ENCODE peak calls at places on chromosome 13, in five cellular contexts. V, R, E, O and M are unnamed samples.

GRCh38 chr13:102073251-102073650 is 328.6 kb downstream of the FGF14 start:
- DNase-seq in V (no peak), O (no peak), E (no peak), R (no peak), M (no peak)

GRCh38 chr13:43110658-43111057 is 87.3 kb downstream of the DNAJC15 start:
- DNase-seq in V (no peak), E (no peak), R (no peak), O (no peak), M (no peak)

GRCh38 chr13:94308808-94309207 is 170.7 kb downstream of the DCT start:
- DNase-seq in E (no peak), O (no peak), R (no peak), V (no peak), M (no peak)

GRCh38 chr13:42747399-42747873 is 33.9 kb upstream of the FAM216B start:
- DNase-seq in E (no peak), R (no peak), V (no peak), O (no peak), M (no peak)

GRCh38 chr13:28493740-28494536 is 990 bp downstream of the FLT1 start:
- DNase-seq in V (no peak), R (no peak), E (peak; percentile 59), O (no peak), M (no peak)

GRCh38 chr13:111202745-111203144 is 87.6 kb downstream of the ARHGEF7 start:
- DNase-seq in E (peak; percentile 59), R (no peak), V (no peak), O (no peak), M (peak; percentile 90)

GRCh38 chr13:50708461-50708860 is 135.0 kb downstream of the DLEU7 start:
- DNase-seq in V (no peak), R (no peak), E (no peak), O (no peak), M (no peak)

GRCh38 chr13:61156753-61157152 is 258.9 kb downstream of the PCDH20 start:
- DNase-seq in R (no peak), E (no peak), V (no peak), O (no peak), M (no peak)

GRCh38 chr13:112897956-112898785 is 70.8 kb upstream of the MCF2L start:
- DNase-seq in O (no peak), V (peak; percentile 46), E (no peak), R (no peak), M (no peak)

GRCh38 chr13:104750377-104750776 is 1684.2 kb upstream of the SLC10A2 start:
- DNase-seq in O (no peak), E (no peak), V (no peak), R (no peak), M (no peak)

GRCh38 chr13:41900918-41901317 is 60.0 kb downstream of the VWA8 start:
- DNase-seq in O (no peak), V (no peak), R (no peak), E (no peak), M (no peak)

GRCh38 chr13:99436686-99437416 is 64.4 kb upstream of the TM9SF2 start:
- DNase-seq in E (peak; percentile 92), R (peak; percentile 90), V (peak; percentile 85), O (peak; percentile 48), M (peak; percentile 80)

GRCh38 chr13:66899955-66900354 is 330.2 kb downstream of the PCDH9 start:
- DNase-seq in O (no peak), V (no peak), E (no peak), R (no peak), M (no peak)

GRCh38 chr13:29929062-29929847 is 78.8 kb upstream of the UBL3 start:
- DNase-seq in O (no peak), E (no peak), V (no peak), R (no peak), M (no peak)

GRCh38 chr13:101726681-101727080 is 274.2 kb downstream of the ITGBL1 start:
- DNase-seq in O (no peak), V (no peak), R (no peak), E (no peak), M (no peak)

GRCh38 chr13:110957181-110957884 is 42.5 kb upstream of the ANKRD10 start:
- DNase-seq in V (no peak), E (peak; percentile 63), R (no peak), O (no peak), M (no peak)

GRCh38 chr13:111945086-111945485 is 121.9 kb upstream of the SOX1 start:
- DNase-seq in O (no peak), E (no peak), R (no peak), V (no peak), M (no peak)

GRCh38 chr13:112603641-112604220 is 15.8 kb upstream of the TUBGCP3 start:
- DNase-seq in V (no peak), R (no peak), E (no peak), O (no peak), M (no peak)

GRCh38 chr13:61350351-61350750 is 65.3 kb downstream of the PCDH20 start:
- DNase-seq in R (no peak), E (no peak), V (no peak), O (no peak), M (no peak)

GRCh38 chr13:46010148-46010547 is 42.4 kb downstream of the ZC3H13 start:
- DNase-seq in V (no peak), O (no peak), E (peak; percentile 49), R (no peak), M (peak; percentile 32)

GRCh38 chr13:112443191-112444000 is 67.2 kb downstream of the SPACA7 start:
- DNase-seq in R (no peak), V (no peak), O (no peak), E (peak; percentile 69), M (no peak)

GRCh38 chr13:83839158-83839557 is 43.1 kb downstream of the SLITRK1 start:
- DNase-seq in R (no peak), E (peak; percentile 36), V (no peak), O (no peak), M (no peak)

GRCh38 chr13:28820099-28821051 is at the start of gene MTUS2:
- DNase-seq in E (peak; percentile 85), O (no peak), R (no peak), V (no peak), M (no peak)

GRCh38 chr13:70812481-70812880 is 704.2 kb upstream of the KLHL1 start:
- DNase-seq in E (no peak), V (no peak), O (no peak), R (no peak), M (no peak)

GRCh38 chr13:69198706-69199105 is 908.9 kb upstream of the ATXN8OS start:
- DNase-seq in O (no peak), R (no peak), E (no peak), V (no peak), M (no peak)

GRCh38 chr13:63305641-63306133 is 1890.0 kb upstream of the PCDH20 start:
- DNase-seq in R (no peak), V (no peak), E (no peak), O (no peak), M (no peak)

GRCh38 chr13:97629601-97630272 is 195.8 kb downstream of the RAP2A start:
- DNase-seq in R (no peak), E (no peak), O (no peak), V (no peak), M (no peak)
- TF ChIP-seq POLR2AphosphoS5 in R (no peak), E (no peak), O (no peak), V (no peak), M (no peak)

GRCh38 chr13:79673993-79674377 is 193.0 kb downstream of the NDFIP2 start:
- DNase-seq in O (no peak), E (no peak), R (no peak), V (no peak), M (no peak)
- TF ChIP-seq POLR2AphosphoS5 in O (no peak), E (no peak), R (no peak), V (no peak), M (no peak)

DNA sequence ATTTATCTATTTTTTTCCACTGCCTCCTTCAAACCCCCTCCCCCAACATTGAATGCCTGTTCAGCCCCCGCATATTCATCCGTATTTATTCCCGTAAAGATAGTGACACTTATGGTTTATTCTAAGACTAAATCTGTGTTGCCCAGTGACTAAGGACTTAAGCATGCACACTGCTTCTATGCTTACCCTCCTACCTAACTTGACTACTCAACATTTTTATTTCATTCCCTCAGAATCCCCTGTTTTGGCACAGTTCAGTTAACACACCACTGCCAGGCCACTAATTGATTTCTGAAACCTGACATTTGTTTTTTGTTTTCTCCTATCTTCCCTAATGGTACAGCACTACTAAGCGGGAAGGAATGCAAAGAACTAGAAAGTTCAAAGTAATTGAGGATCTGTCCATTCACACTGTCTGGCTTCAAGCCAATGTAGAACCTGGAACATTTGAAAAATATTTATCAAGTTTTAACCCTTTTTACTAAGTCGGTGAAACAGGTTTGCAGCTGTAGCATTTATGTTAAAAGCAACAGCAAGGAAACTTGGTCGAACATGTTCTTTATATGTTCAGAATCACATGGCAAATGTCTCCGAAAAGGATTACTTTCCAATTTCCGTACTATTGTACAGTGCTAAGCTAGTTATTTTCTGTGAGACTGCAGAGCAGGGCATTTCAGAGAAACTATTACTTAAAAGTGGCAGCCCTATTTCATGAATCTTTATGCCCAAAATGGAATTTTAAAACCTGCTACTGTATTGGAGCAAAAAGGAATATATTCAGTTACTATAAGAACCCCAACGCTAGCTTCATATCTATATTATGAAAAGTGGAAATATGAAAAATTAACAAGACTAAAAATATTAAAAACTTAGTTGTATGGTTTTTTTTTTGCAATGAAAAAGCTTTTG is 2.5 kb upstream of the KLF5 start:
- DNase-seq in O (no peak), V (no peak), R (no peak), E (no peak), M (no peak)
- TF ChIP-seq POLR2AphosphoS5 in O (no peak), V (no peak), R (no peak), E (no peak), M (no peak)

DNA sequence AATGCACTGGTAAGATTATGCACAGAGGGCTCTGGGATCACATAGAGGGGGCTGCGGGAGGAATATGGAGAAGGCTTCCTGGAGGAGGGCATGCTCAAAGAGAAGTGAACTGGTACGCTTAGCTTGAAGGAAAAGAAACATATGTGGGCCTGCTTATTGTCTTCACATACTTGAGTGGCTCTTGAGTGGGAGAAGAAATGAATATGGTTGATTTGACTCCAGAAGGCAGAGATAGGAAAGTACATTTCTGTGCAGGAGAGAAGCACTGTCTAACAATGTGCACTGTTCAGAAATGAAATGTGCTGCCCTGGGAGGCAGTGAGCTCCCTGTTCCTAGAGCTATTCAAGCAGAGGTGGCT is 91.2 kb downstream of the KL start:
- DNase-seq in R (no peak), O (no peak), V (no peak), E (no peak), M (no peak)
- TF ChIP-seq POLR2AphosphoS5 in R (no peak), O (no peak), V (no peak), E (no peak), M (no peak)

GRCh38 chr13:97275265-97275664 is 53.1 kb downstream of the MBNL2 start:
- DNase-seq in E (no peak), V (no peak), R (no peak), O (no peak), M (no peak)
- TF ChIP-seq POLR2AphosphoS5 in E (no peak), V (no peak), R (no peak), O (peak; percentile 3), M (no peak)

DNA sequence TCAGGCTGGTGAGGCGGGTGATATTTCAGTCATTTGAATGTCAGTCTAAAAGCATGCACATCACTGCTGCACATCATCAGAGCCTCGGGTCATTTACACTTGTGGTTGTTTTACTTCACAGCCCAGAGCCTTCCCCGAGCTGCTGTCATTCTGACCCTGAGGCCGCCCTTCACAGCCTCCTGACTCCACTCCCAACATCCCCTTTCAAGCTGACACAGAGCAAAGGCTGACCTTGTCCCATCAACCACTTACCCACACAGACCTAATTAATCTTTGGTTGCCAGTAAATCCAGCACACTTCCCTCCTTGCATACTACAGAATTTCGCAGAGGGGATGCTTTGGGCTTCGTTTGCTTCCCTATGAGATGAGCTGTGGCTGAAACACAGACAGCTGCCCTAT is 528.1 kb downstream of the DIAPH3 start:
- DNase-seq in O (no peak), R (no peak), V (no peak), E (no peak), M (no peak)
- TF ChIP-seq POLR2AphosphoS5 in O (no peak), R (no peak), V (no peak), E (no peak), M (no peak)